ENCODE peak calls at places on chromosomes 3 and 15, in four cellular contexts. One of them, this sample, is unnamed. For H3K36me3 and H3K27me3, the result is how much of the 10 kb centered on the place peaks cover.

GRCh38 chr3:189513281-189514151 is 117.7 kb upstream of the TP63 start:
- DNase-seq in heart left ventricle: no peak
- DNase-seq in uterus: no peak
- DNase-seq in heart right ventricle: no peak
- DNase-seq in this sample: no peak

GRCh38 chr3:62777130-62777529 is 98.1 kb downstream of the CADPS start:
- DNase-seq in uterus: no peak
- DNase-seq in heart left ventricle: no peak
- DNase-seq in heart right ventricle: no peak
- DNase-seq in this sample: no peak

GRCh38 chr3:5186854-5187151 is 704 bp upstream of the EDEM1 start:
- DNase-seq in uterus: no peak
- DNase-seq in heart left ventricle: no peak
- DNase-seq in heart right ventricle: no peak
- DNase-seq in this sample: no peak

GRCh38 chr3:197394464-197395321 is 96.3 kb upstream of the DLG1 start:
- DNase-seq in heart right ventricle: peak
- DNase-seq in uterus: peak
- DNase-seq in heart left ventricle: peak
- DNase-seq in this sample: peak

GRCh38 chr3:159911011-159911663 is 77.5 kb upstream of the IL12A start:
- DNase-seq in uterus: no peak
- DNase-seq in heart left ventricle: no peak
- DNase-seq in heart right ventricle: no peak
- DNase-seq in this sample: no peak

GRCh38 chr3:87225659-87226058 is 1.4 kb upstream of the CHMP2B start:
- DNase-seq in heart left ventricle: no peak
- DNase-seq in heart right ventricle: no peak
- DNase-seq in uterus: peak
- DNase-seq in this sample: no peak

GRCh38 chr15:26242565-26242964 is 379.4 kb upstream of the ATP10A start:
- DNase-seq in heart right ventricle: no peak
- DNase-seq in heart left ventricle: no peak
- DNase-seq in uterus: no peak
- DNase-seq in this sample: no peak

GRCh38 chr3:133595341-133595740 is 21.9 kb downstream of the CDV3 start:
- DNase-seq in heart left ventricle: no peak
- DNase-seq in uterus: no peak
- DNase-seq in heart right ventricle: no peak
- DNase-seq in this sample: no peak

GRCh38 chr3:9617736-9618135 is 31.6 kb upstream of the MTMR14 start:
- DNase-seq in heart left ventricle: no peak
- DNase-seq in uterus: no peak
- DNase-seq in heart right ventricle: no peak
- DNase-seq in this sample: no peak

GRCh38 chr3:100268986-100269385 is 8.2 kb downstream of the TBC1D23 start:
- DNase-seq in uterus: no peak
- DNase-seq in heart left ventricle: no peak
- DNase-seq in heart right ventricle: no peak
- DNase-seq in this sample: no peak

GRCh38 chr3:123696796-123697195 is 111.9 kb upstream of the HACD2 start:
- DNase-seq in uterus: no peak
- DNase-seq in heart left ventricle: no peak
- DNase-seq in heart right ventricle: no peak
- DNase-seq in this sample: no peak

GRCh38 chr15:39283531-39283930 is 297.3 kb upstream of the THBS1 start:
- DNase-seq in heart left ventricle: no peak
- DNase-seq in heart right ventricle: no peak
- DNase-seq in uterus: no peak
- DNase-seq in this sample: no peak

GRCh38 chr15:69979269-69979668 is 118.4 kb downstream of the TLE3 start:
- DNase-seq in heart left ventricle: no peak
- DNase-seq in uterus: no peak
- DNase-seq in heart right ventricle: no peak
- DNase-seq in this sample: peak

GRCh38 chr3:56795097-56795806 is 6.5 kb downstream of the ARHGEF3 start:
- DNase-seq in heart right ventricle: no peak
- DNase-seq in heart left ventricle: no peak
- DNase-seq in uterus: no peak
- DNase-seq in this sample: no peak

GRCh38 chr3:172550347-172550943 is 27.2 kb upstream of the TNFSF10 start:
- DNase-seq in heart left ventricle: no peak
- DNase-seq in uterus: peak
- DNase-seq in heart right ventricle: no peak
- DNase-seq in this sample: no peak

GRCh38 chr15:39641187-39641889 is 60.5 kb downstream of the THBS1 start:
- DNase-seq in heart left ventricle: no peak
- DNase-seq in heart right ventricle: no peak
- DNase-seq in uterus: no peak
- DNase-seq in this sample: no peak

GRCh38 chr15:41791547-41791937 is 17.3 kb downstream of the MAPKBP1 start:
- DNase-seq in heart right ventricle: no peak
- DNase-seq in uterus: no peak
- DNase-seq in heart left ventricle: no peak
- DNase-seq in this sample: no peak

GRCh38 chr3:107855710-107856109 is 235.1 kb downstream of the CD47 start:
- DNase-seq in uterus: no peak
- DNase-seq in heart right ventricle: no peak
- DNase-seq in heart left ventricle: no peak
- DNase-seq in this sample: no peak

GRCh38 chr3:45367451-45367850 is 20.9 kb upstream of the LARS2 start:
- DNase-seq in uterus: peak
- DNase-seq in heart left ventricle: no peak
- DNase-seq in heart right ventricle: no peak
- DNase-seq in this sample: no peak

GRCh38 chr15:39242345-39242744 is 338.5 kb upstream of the THBS1 start:
- DNase-seq in uterus: no peak
- DNase-seq in heart right ventricle: no peak
- DNase-seq in heart left ventricle: no peak
- DNase-seq in this sample: no peak

GRCh38 chr15:100349696-100350433 is 8.1 kb upstream of the ADAMTS17 start:
- DNase-seq in heart left ventricle: peak
- DNase-seq in uterus: peak
- DNase-seq in heart right ventricle: peak
- DNase-seq in this sample: peak

GRCh38 chr3:69451594-69451993 is 65.7 kb upstream of the FRMD4B start:
- DNase-seq in heart right ventricle: no peak
- DNase-seq in uterus: no peak
- DNase-seq in heart left ventricle: no peak
- DNase-seq in this sample: no peak

GRCh38 chr15:59372352-59373211 is at the start of gene MYO1E:
- DNase-seq in uterus: peak
- DNase-seq in heart right ventricle: peak
- DNase-seq in heart left ventricle: peak
- DNase-seq in this sample: peak

GRCh38 chr3:14137445-14137844 is 12.6 kb downstream of the TMEM43 start:
- DNase-seq in uterus: no peak
- DNase-seq in heart right ventricle: no peak
- DNase-seq in heart left ventricle: no peak
- DNase-seq in this sample: no peak

GRCh38 chr3:14138878-14139659 is 14.2 kb downstream of the TMEM43 start:
- DNase-seq in uterus: no peak
- DNase-seq in heart left ventricle: no peak
- DNase-seq in heart right ventricle: no peak
- DNase-seq in this sample: no peak

GRCh38 chr3:14135581-14135980 is 10.7 kb downstream of the TMEM43 start:
- DNase-seq in uterus: no peak
- DNase-seq in heart right ventricle: no peak
- DNase-seq in heart left ventricle: no peak
- DNase-seq in this sample: no peak

GRCh38 chr3:14138109-14138877 is 13.4 kb downstream of the TMEM43 start:
- DNase-seq in heart left ventricle: no peak
- DNase-seq in heart right ventricle: no peak
- DNase-seq in uterus: no peak
- DNase-seq in this sample: no peak

GRCh38 chr3:14137004-14137403 is 12.2 kb downstream of the TMEM43 start:
- DNase-seq in uterus: no peak
- DNase-seq in heart left ventricle: no peak
- DNase-seq in heart right ventricle: peak
- DNase-seq in this sample: no peak
- H3K36me3 ChIP-seq in uterus: under half
- H3K36me3 ChIP-seq in heart left ventricle: half or more
- H3K36me3 ChIP-seq in heart right ventricle: half or more
- H3K36me3 ChIP-seq in this sample: under half

GRCh38 chr3:192063570-192063969 is 602.6 kb downstream of the PYDC2 start:
- DNase-seq in heart left ventricle: peak
- DNase-seq in uterus: no peak
- DNase-seq in heart right ventricle: peak
- DNase-seq in this sample: peak
- TF ChIP-seq CTCF in heart left ventricle: no peak
- TF ChIP-seq CTCF in uterus: no peak
- TF ChIP-seq CTCF in heart right ventricle: no peak
- TF ChIP-seq CTCF in this sample: no peak

GRCh38 chr3:147419062-147419701 is 10.0 kb downstream of the ZIC1 start:
- DNase-seq in heart left ventricle: no peak
- DNase-seq in uterus: no peak
- DNase-seq in heart right ventricle: no peak
- DNase-seq in this sample: no peak

GRCh38 chr3:147421184-147421912 is 12.2 kb downstream of the ZIC1 start:
- DNase-seq in heart right ventricle: no peak
- DNase-seq in uterus: no peak
- DNase-seq in heart left ventricle: no peak
- DNase-seq in this sample: no peak

GRCh38 chr3:147422226-147422933 is 13.2 kb downstream of the ZIC1 start:
- DNase-seq in heart right ventricle: no peak
- DNase-seq in heart left ventricle: no peak
- DNase-seq in uterus: no peak
- DNase-seq in this sample: no peak

GRCh38 chr3:147419731-147420360 is 10.7 kb downstream of the ZIC1 start:
- DNase-seq in heart left ventricle: no peak
- DNase-seq in heart right ventricle: no peak
- DNase-seq in uterus: no peak
- DNase-seq in this sample: no peak

DNA sequence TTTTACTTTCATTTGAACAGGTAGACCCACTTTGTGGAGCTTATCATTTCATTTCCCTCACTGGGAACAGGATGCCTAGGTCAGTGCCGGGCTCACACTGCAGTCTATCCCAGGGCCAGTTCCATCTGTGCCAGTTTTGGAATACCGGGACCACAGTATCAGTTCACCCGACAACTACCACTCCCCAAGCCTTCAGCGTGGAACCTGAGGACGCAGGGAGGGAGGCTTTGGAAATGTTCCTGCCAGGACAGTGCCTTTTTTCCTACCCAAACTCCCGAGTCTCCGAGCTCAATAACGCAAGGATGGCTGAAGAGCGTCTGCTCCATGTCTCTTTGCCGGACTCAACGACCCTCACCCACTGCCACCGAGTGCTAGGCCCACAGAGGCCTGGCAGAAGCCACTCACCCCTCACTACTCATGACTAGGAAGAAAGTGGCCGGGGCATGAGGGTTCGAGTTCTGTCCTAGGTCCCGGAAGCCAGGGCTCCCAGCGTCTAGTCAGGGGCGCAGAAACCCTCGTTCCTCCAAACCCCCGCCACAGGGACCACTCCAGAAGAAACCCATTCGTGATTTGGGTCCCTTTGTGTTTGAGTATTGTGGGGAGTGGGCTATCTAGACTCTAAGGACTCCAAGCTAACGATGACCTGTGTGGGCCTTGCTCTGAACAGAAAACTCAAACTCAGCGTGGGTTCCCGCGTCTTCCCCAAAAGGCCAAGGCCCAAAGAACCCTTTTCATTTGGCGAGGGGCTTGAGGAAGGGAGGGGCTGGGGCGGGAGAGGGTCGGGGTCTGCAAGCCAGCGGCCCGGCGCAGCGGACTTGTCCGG is 11.4 kb downstream of the ZIC1 start:
- DNase-seq in heart right ventricle: no peak
- DNase-seq in uterus: no peak
- DNase-seq in heart left ventricle: no peak
- DNase-seq in this sample: no peak
- H3K27me3 ChIP-seq in heart right ventricle: half or more
- H3K27me3 ChIP-seq in uterus: half or more
- H3K27me3 ChIP-seq in heart left ventricle: half or more
- H3K27me3 ChIP-seq in this sample: half or more

GRCh38 chr15:74643368-74644204 is 27.9 kb downstream of the CLK3 start:
- DNase-seq in uterus: no peak
- DNase-seq in heart right ventricle: no peak
- DNase-seq in heart left ventricle: no peak
- DNase-seq in this sample: no peak
- H3K36me3 ChIP-seq in uterus: under half
- H3K36me3 ChIP-seq in heart right ventricle: under half
- H3K36me3 ChIP-seq in heart left ventricle: under half
- H3K36me3 ChIP-seq in this sample: under half

DNA sequence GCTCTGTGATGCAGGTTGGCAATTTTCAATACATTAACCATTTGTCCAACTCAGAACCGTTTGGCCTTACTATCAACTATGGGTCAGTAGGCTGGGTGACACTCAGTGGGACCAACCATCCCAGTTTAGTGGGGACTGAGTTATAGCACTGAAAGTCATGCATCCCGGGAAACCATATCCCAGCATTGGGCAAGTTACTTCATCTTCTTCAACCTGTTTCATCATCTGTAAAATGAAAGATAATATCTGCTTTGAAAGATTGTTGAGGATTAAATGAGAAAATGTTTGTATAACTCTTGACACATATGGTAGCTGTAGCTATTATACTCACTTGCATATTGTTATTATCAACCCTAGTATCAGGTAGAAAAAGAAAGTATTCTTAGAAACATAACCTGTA is 11.9 kb downstream of the RAB27A start:
- DNase-seq in heart right ventricle: no peak
- DNase-seq in uterus: no peak
- DNase-seq in heart left ventricle: no peak
- DNase-seq in this sample: no peak
- TF ChIP-seq CTCF in heart right ventricle: no peak
- TF ChIP-seq CTCF in uterus: no peak
- TF ChIP-seq CTCF in heart left ventricle: no peak
- TF ChIP-seq CTCF in this sample: no peak

DNA sequence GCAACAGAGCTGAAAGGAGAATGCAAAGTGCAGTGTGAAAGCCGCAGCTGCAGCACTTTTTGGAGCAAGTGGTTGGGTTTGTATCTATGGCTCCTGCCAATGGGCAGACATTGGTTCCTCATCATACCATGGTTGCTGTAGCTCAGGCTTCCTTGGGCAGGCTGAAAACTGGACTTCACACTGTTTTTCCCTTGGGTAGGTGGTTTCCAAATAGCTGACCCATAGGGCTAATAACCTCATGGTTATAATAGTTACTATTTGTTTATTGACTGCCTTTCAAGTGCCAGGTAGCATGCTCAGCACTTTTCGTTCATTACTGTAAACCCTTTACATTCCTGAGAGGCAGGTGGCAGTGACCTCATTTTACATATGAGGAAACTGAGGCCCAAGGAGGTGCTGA is 4.5 kb downstream of the CGNL1 start:
- DNase-seq in heart left ventricle: no peak
- DNase-seq in heart right ventricle: no peak
- DNase-seq in uterus: no peak
- DNase-seq in this sample: no peak
- H3K27me3 ChIP-seq in heart left ventricle: under half
- H3K27me3 ChIP-seq in heart right ventricle: under half
- H3K27me3 ChIP-seq in uterus: under half
- H3K27me3 ChIP-seq in this sample: under half

DNA sequence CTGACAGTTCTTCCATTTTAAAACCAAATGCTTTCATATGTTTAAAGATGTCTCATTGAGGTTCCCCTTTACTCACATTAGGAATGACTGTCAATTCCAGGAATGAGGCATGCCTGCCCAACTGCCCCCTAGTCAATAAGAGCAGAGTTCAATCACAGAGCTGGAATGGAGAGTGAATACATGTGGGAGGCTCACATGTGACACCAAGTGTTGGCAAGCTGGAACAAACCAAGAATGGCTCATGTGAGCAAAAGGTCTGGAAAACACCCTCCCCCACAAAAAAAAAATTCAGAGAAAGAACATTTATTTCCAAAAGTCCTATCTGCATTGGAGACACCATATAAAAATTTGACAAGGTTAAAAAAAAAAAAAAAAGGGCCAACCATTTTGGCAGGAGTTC is 3.7 kb downstream of the PBRM1 start:
- DNase-seq in heart left ventricle: no peak
- DNase-seq in uterus: peak
- DNase-seq in heart right ventricle: no peak
- DNase-seq in this sample: no peak
- H3K36me3 ChIP-seq in heart left ventricle: under half
- H3K36me3 ChIP-seq in uterus: under half
- H3K36me3 ChIP-seq in heart right ventricle: under half
- H3K36me3 ChIP-seq in this sample: half or more

This sample was measured in spleen.